ENCODE peak calls at places on chromosomes 3 and 15, in four cellular contexts. H is B cell, O is left cardiac atrium, J is DMS153. L is an unnamed sample.
A peak's percentile ranks its signal among the peaks of the same experiment; 100 is the strongest.

GRCh38 chr3:71226565-71227281 is 356.8 kb downstream of the FOXP1 start:
- DNase-seq in H (peak; percentile 62), O (peak; percentile 66), J (no peak), L (peak; percentile 27)

GRCh38 chr3:4722103-4722502 is 229.0 kb downstream of the ITPR1 start:
- DNase-seq in H (no peak), O (peak; percentile 62), J (no peak), L (peak; percentile 87)

GRCh38 chr3:66763294-66763693 is 234.8 kb upstream of the KBTBD8 start:
- DNase-seq in H (no peak), O (no peak), J (no peak), L (no peak)

GRCh38 chr15:28977377-28978010 is 91.7 kb downstream of the APBA2 start:
- DNase-seq in H (no peak), O (peak; percentile 58), J (no peak), L (peak; percentile 92)

GRCh38 chr3:100023150-100023549 is 91.2 kb downstream of the FILIP1L start:
- DNase-seq in H (no peak), O (no peak), J (peak; percentile 87), L (no peak)

GRCh38 chr15:67100124-67100791 is 34.9 kb downstream of the SMAD3 start:
- DNase-seq in H (no peak), O (no peak), J (no peak), L (no peak)

GRCh38 chr3:52052831-52053306 is 3.5 kb downstream of the DUSP7 start:
- DNase-seq in H (no peak), O (peak; percentile 94), J (peak; percentile 32), L (peak; percentile 88)

GRCh38 chr15:70188286-70188685 is 90.6 kb upstream of the TLE3 start:
- DNase-seq in H (no peak), O (no peak), J (no peak), L (no peak)

GRCh38 chr3:5292512-5292911 is 105.0 kb downstream of the EDEM1 start:
- DNase-seq in H (no peak), O (no peak), J (no peak), L (no peak)

GRCh38 chr3:59436164-59436958 is 386.5 kb upstream of the CFAP20DC start:
- DNase-seq in H (no peak), O (no peak), J (peak; percentile 55), L (no peak)

GRCh38 chr3:42900731-42901420 is 5.1 kb upstream of the ZNF662 start:
- DNase-seq in H (no peak), O (no peak), J (no peak), L (no peak)

GRCh38 chr3:169362261-169362660 is 301.3 kb downstream of the MECOM start:
- DNase-seq in H (no peak), O (peak; percentile 34), J (no peak), L (peak; percentile 50)

GRCh38 chr3:195774917-195775316 is 36.8 kb downstream of the MUC4 start:
- DNase-seq in H (no peak), O (peak; percentile 48), J (no peak), L (peak; percentile 68)

GRCh38 chr3:17473761-17474160 is 268.7 kb downstream of the TBC1D5 start:
- DNase-seq in H (no peak), O (no peak), J (no peak), L (peak; percentile 30)

GRCh38 chr3:54358327-54358726 is 236.0 kb downstream of the CACNA2D3 start:
- DNase-seq in H (no peak), O (peak; percentile 33), J (no peak), L (no peak)

GRCh38 chr3:151726016-151726415 is 7.7 kb upstream of the AADACL2 start:
- DNase-seq in H (no peak), O (no peak), J (no peak), L (no peak)

GRCh38 chr3:157274644-157275137 is 114.7 kb upstream of the CCNL1 start:
- DNase-seq in H (no peak), O (no peak), J (no peak), L (peak; percentile 54)

GRCh38 chr15:66981746-66982145 is 83.7 kb upstream of the SMAD3 start:
- DNase-seq in H (no peak), O (no peak), J (no peak), L (no peak)

GRCh38 chr15:49045691-49046112 is 544 bp downstream of the SECISBP2L start:
- DNase-seq in H (peak; percentile 70), O (no peak), J (no peak), L (peak; percentile 48)

GRCh38 chr3:15380980-15381890 is 46.1 kb downstream of the METTL6 start:
- DNase-seq in H (no peak), O (no peak), J (no peak), L (no peak)

GRCh38 chr3:138186803-138187295 is 252 bp upstream of the ARMC8 start:
- DNase-seq in H (peak; percentile 86), O (peak; percentile 93), J (peak; percentile 74), L (peak; percentile 94)

GRCh38 chr3:138253609-138254008 is 66.5 kb downstream of the ARMC8 start:
- DNase-seq in H (no peak), O (no peak), J (no peak), L (no peak)

GRCh38 chr3:167728176-167728575 is 6.5 kb downstream of the PDCD10 start:
- DNase-seq in H (no peak), O (no peak), J (no peak), L (no peak)

GRCh38 chr3:188319569-188319968 is 165.6 kb downstream of the LPP start:
- DNase-seq in H (no peak), O (no peak), J (no peak), L (peak; percentile 33)

GRCh38 chr3:101942356-101942755 is 93.0 kb downstream of the NFKBIZ start:
- DNase-seq in H (no peak), O (no peak), J (no peak), L (no peak)

GRCh38 chr15:64681424-64682024 is 93.9 kb downstream of the RBPMS2 start:
- DNase-seq in H (no peak), O (no peak), J (peak; percentile 62), L (peak; percentile 83)

GRCh38 chr15:66802087-66803001 is 100.3 kb downstream of the SMAD6 start:
- DNase-seq in H (no peak), O (no peak), J (no peak), L (peak; percentile 19)

GRCh38 chr3:197003461-197004385 is 25.9 kb downstream of the MELTF start:
- DNase-seq in H (no peak), O (peak; percentile 25), J (no peak), L (peak; percentile 22)

GRCh38 chr3:157093096-157093495 is 66.9 kb downstream of the CCNL1 start:
- DNase-seq in H (no peak), O (no peak), J (no peak), L (no peak)

L was measured in dermis blood vessel endothelial cell.